ENCODE peak calls at places on chromosomes 11 and 22, in nine cellular contexts. Z is NCI-H345; Q is H4; M is hypothalamus; D is epithelial cell of esophagus; A is activated CD8-positive, alpha-beta memory T cell treated with anti-CD3 and anti-CD28 coated beads for 1 hour; C is stimulated activated CD4-positive, alpha-beta T cell treated with anti-CD3 and anti-CD28 coated beads, Interleukin-4, amount 100 ng/mL, for 48 hours; R is ecto neural progenitor cell; U is posterior vena cava. P is an unnamed sample.

GRCh38 chr22:46830001-46830715 is 67.7 kb downstream of the TBC1D22A start:
- DNase-seq in Z (no peak), Q (no peak), M (no peak), D (peak), A (no peak), C (no peak), R (no peak), U (peak), P (no peak)

GRCh38 chr11:64003807-64004589 is 17.8 kb downstream of the OTUB1 start:
- DNase-seq in Z (no peak), Q (no peak), M (no peak), D (no peak), A (no peak), C (no peak), R (no peak), U (no peak), P (no peak)

GRCh38 chr22:42994917-42995562 is 19.9 kb downstream of the PACSIN2 start:
- DNase-seq in Z (no peak), Q (peak), M (no peak), D (peak), A (no peak), C (no peak), R (no peak), U (no peak), P (peak)

GRCh38 chr11:4484310-4484709 is 1.9 kb downstream of the OR52K1 start:
- DNase-seq in Z (no peak), Q (no peak), M (no peak), D (peak), A (no peak), C (no peak), R (no peak), U (no peak), P (no peak)

GRCh38 chr11:44566952-44567875 is 1.8 kb downstream of the CD82 start:
- DNase-seq in Z (no peak), Q (no peak), M (no peak), D (no peak), A (no peak), C (no peak), R (no peak), U (peak), P (no peak)

GRCh38 chr11:95515379-95515778 is 274.2 kb downstream of the FAM76B start:
- DNase-seq in Z (no peak), Q (no peak), M (no peak), D (peak), A (no peak), C (no peak), R (no peak), U (no peak), P (no peak)

GRCh38 chr11:66559141-66559861 is 9.1 kb downstream of the CTSF start:
- DNase-seq in Z (no peak), Q (no peak), M (no peak), D (peak), A (no peak), C (no peak), R (no peak), U (peak), P (no peak)

GRCh38 chr22:20063271-20064139 is 16.5 kb upstream of the DGCR8 start:
- DNase-seq in Z (no peak), Q (no peak), M (no peak), D (no peak), A (no peak), C (no peak), R (no peak), U (no peak), P (no peak)

GRCh38 chr11:61912530-61912898 is 4.9 kb downstream of the RAB3IL1 start:
- DNase-seq in Z (no peak), Q (no peak), M (no peak), D (no peak), A (no peak), C (no peak), R (no peak), U (no peak), P (no peak)

GRCh38 chr22:27422442-27422841 is 379.1 kb downstream of the MN1 start:
- DNase-seq in Z (no peak), Q (no peak), M (no peak), D (peak), A (no peak), C (no peak), R (no peak), U (no peak), P (no peak)

GRCh38 chr11:66592457-66593302 is at the start of the genes CCDC87 and CCS:
- DNase-seq in Z (peak), Q (peak), M (peak), D (peak), A (peak), C (peak), R (peak), U (peak), P (peak)

GRCh38 chr11:9672918-9673317 is 9.0 kb downstream of the SWAP70 start:
- DNase-seq in Z (no peak), Q (no peak), M (no peak), D (no peak), A (no peak), C (no peak), R (no peak), U (no peak), P (no peak)

GRCh38 chr11:9906043-9906791 is 242.3 kb downstream of the SWAP70 start:
- DNase-seq in Z (no peak), Q (peak), M (no peak), D (peak), A (no peak), C (no peak), R (no peak), U (no peak), P (peak)

GRCh38 chr22:45709004-45709739 is 37.5 kb downstream of the ATXN10 start:
- DNase-seq in Z (no peak), Q (peak), M (no peak), D (peak), A (no peak), C (no peak), R (no peak), U (no peak), P (peak)

GRCh38 chr22:49515486-49515885 is 312.2 kb downstream of the BRD1 start:
- DNase-seq in Z (no peak), Q (no peak), M (no peak), D (no peak), A (no peak), C (no peak), R (no peak), U (no peak), P (no peak)

GRCh38 chr11:123216249-123216648 is 21.2 kb upstream of the CLMP start:
- DNase-seq in Z (no peak), Q (no peak), M (no peak), D (no peak), A (no peak), C (no peak), R (no peak), U (no peak), P (no peak)

GRCh38 chr22:30537083-30537731 is 9.3 kb downstream of the SEC14L6 start:
- DNase-seq in Z (no peak), Q (no peak), M (no peak), D (no peak), A (no peak), C (no peak), R (no peak), U (no peak), P (no peak)

GRCh38 chr11:70067036-70067435 is 11.1 kb upstream of the ANO1 start:
- DNase-seq in Z (no peak), Q (no peak), M (no peak), D (no peak), A (no peak), C (no peak), R (peak), U (peak), P (no peak)

GRCh38 chr11:47552086-47552580 is 799 bp downstream of the CELF1 start:
- DNase-seq in Z (peak), Q (no peak), M (no peak), D (peak), A (no peak), C (no peak), R (peak), U (no peak), P (peak)

GRCh38 chr11:130700092-130700491 is 216.2 kb downstream of the SNX19 start:
- DNase-seq in Z (no peak), Q (no peak), M (no peak), D (no peak), A (no peak), C (no peak), R (no peak), U (no peak), P (no peak)

GRCh38 chr11:7563269-7563668 is 49.5 kb downstream of the PPFIBP2 start:
- DNase-seq in Z (no peak), Q (no peak), M (no peak), D (no peak), A (no peak), C (no peak), R (no peak), U (no peak), P (no peak)

GRCh38 chr11:100851584-100852152 is 164.6 kb downstream of the ARHGAP42 start:
- DNase-seq in Z (no peak), Q (no peak), M (no peak), D (peak), A (no peak), C (no peak), R (no peak), U (no peak), P (no peak)

GRCh38 chr11:112637046-112637445 is 324.2 kb upstream of the NCAM1 start:
- DNase-seq in Z (no peak), Q (no peak), M (peak), D (no peak), A (no peak), C (no peak), R (no peak), U (no peak), P (no peak)

P was measured in foreskin melanocyte.